ENCODE peak calls at places on chromosomes 1 and 21, in seven cellular contexts. J is cardiac fibroblast, I is NCI-H2029, V is mucosa of descending colon, R is RWPE1, Z is occipital lobe, X is iris pigment epithelial cell. H is an unnamed sample.

GRCh38 chr1:51850420-51851297 is 27.9 kb downstream of the NRDC start:
- DNase-seq in X (no peak), I (no peak), J (no peak), V (no peak), Z (no peak), R (no peak), H (peak)

GRCh38 chr1:241269116-241269515 is 87.9 kb downstream of the RGS7 start:
- DNase-seq in Z (peak), X (no peak), I (no peak), R (no peak), V (no peak), J (no peak), H (no peak)

GRCh38 chr21:45590726-45591618 is 48.7 kb upstream of the SLC19A1 start:
- DNase-seq in Z (no peak), R (peak), X (no peak), J (no peak), I (no peak), V (peak), H (no peak)

GRCh38 chr1:169161512-169162194 is 55.2 kb downstream of the ATP1B1 start:
- DNase-seq in V (no peak), R (peak), X (peak), I (no peak), Z (no peak), J (peak), H (no peak)

GRCh38 chr1:2875677-2876531 is 74.4 kb upstream of the TTC34 start:
- DNase-seq in X (peak), Z (no peak), V (peak), J (no peak), I (no peak), R (no peak), H (no peak)

GRCh38 chr1:193905288-193906085 is 719.1 kb upstream of the B3GALT2 start:
- DNase-seq in X (peak), R (no peak), I (no peak), V (no peak), Z (no peak), J (peak), H (no peak)

GRCh38 chr1:208115924-208116614 is 128.1 kb downstream of the PLXNA2 start:
- DNase-seq in R (no peak), Z (no peak), V (no peak), J (no peak), I (no peak), X (peak), H (no peak)

GRCh38 chr1:206608108-206608698 is 4.1 kb downstream of the EIF2D start:
- DNase-seq in R (no peak), X (peak), I (no peak), J (peak), Z (no peak), V (peak), H (no peak)

GRCh38 chr1:90711696-90712095 is 5.4 kb downstream of the BARHL2 start:
- DNase-seq in V (no peak), Z (no peak), X (no peak), I (no peak), J (no peak), R (no peak), H (no peak)

GRCh38 chr1:169106921-169107672 is 607 bp downstream of the ATP1B1 start:
- DNase-seq in R (no peak), X (peak), I (no peak), J (peak), V (peak), Z (no peak), H (no peak)

GRCh38 chr1:112614460-112615065 is 4.4 kb downstream of the ST7L start:
- DNase-seq in X (peak), V (peak), Z (no peak), I (no peak), R (no peak), J (peak), H (peak)

GRCh38 chr1:59139396-59139795 is 157.5 kb upstream of the FGGY start:
- DNase-seq in J (no peak), I (peak), X (no peak), V (no peak), Z (no peak), R (peak), H (no peak)

GRCh38 chr1:67997746-67998145 is 52.7 kb downstream of the DIRAS3 start:
- DNase-seq in R (no peak), X (no peak), V (no peak), Z (no peak), J (no peak), I (no peak), H (no peak)

GRCh38 chr1:14571810-14572767 is 26.4 kb upstream of the KAZN start:
- DNase-seq in I (peak), R (no peak), X (no peak), Z (no peak), J (no peak), V (no peak), H (no peak)

GRCh38 chr1:196455697-196456096 is 152.5 kb downstream of the KCNT2 start:
- DNase-seq in X (no peak), V (no peak), R (no peak), Z (no peak), J (no peak), I (no peak), H (no peak)

GRCh38 chr1:9593492-9594465 is 5.1 kb downstream of the TMEM201 start:
- DNase-seq in R (peak), J (peak), X (peak), V (peak), Z (no peak), I (peak), H (no peak)

GRCh38 chr1:91872560-91873081 is 13.3 kb downstream of the TGFBR3 start:
- DNase-seq in R (peak), X (peak), V (no peak), Z (no peak), J (no peak), I (no peak), H (no peak)

GRCh38 chr1:242454262-242455051 is 70.0 kb downstream of the PLD5 start:
- DNase-seq in V (peak), Z (no peak), X (peak), J (peak), R (peak), I (peak), H (peak)

GRCh38 chr1:42674214-42674613 is 8.0 kb upstream of the YBX1 start:
- DNase-seq in X (no peak), V (no peak), Z (no peak), R (no peak), I (no peak), J (peak), H (no peak)

GRCh38 chr1:19437911-19438310 is 47.4 kb downstream of the CAPZB start:
- DNase-seq in V (peak), J (peak), R (no peak), I (no peak), Z (no peak), X (peak), H (no peak)

GRCh38 chr21:31030367-31031106 is 7.7 kb downstream of the KRTAP19-8 start:
- DNase-seq in J (no peak), V (no peak), R (no peak), I (no peak), X (no peak), Z (no peak), H (no peak)

GRCh38 chr1:26203642-26204318 is 13.4 kb downstream of the CATSPER4 start:
- DNase-seq in X (no peak), Z (no peak), J (no peak), V (no peak), I (no peak), R (no peak), H (no peak)

GRCh38 chr1:87805661-87806376 is 477.1 kb downstream of the LMO4 start:
- DNase-seq in X (peak), V (no peak), R (peak), Z (no peak), J (peak), I (no peak), H (no peak)

GRCh38 chr1:207925210-207925609 is 14.3 kb upstream of the CD34 start:
- DNase-seq in Z (no peak), R (no peak), I (peak), J (peak), V (no peak), X (no peak), H (peak)

GRCh38 chr1:63323866-63324778 is 1.8 kb downstream of the FOXD3 start:
- DNase-seq in Z (no peak), R (no peak), X (no peak), I (peak), J (no peak), V (no peak), H (no peak)

GRCh38 chr1:111513410-111514020 is 10.1 kb upstream of the ADORA3 start:
- DNase-seq in Z (peak), V (no peak), R (no peak), J (no peak), X (no peak), I (no peak), H (no peak)

GRCh38 chr1:186498695-186499389 is 37.9 kb upstream of the PDC start:
- DNase-seq in R (peak), X (peak), V (no peak), I (no peak), Z (no peak), J (peak), H (no peak)

GRCh38 chr21:46124083-46124925 is 26.4 kb downstream of the COL6A2 start:
- DNase-seq in V (no peak), Z (no peak), R (no peak), X (no peak), I (no peak), J (no peak), H (no peak)

GRCh38 chr1:70764747-70765146 is 282.9 kb downstream of the PTGER3 start:
- DNase-seq in X (no peak), I (no peak), Z (no peak), V (no peak), R (no peak), J (no peak), H (no peak)

GRCh38 chr1:11501491-11501897 is 22.5 kb downstream of the DISP3 start:
- DNase-seq in J (no peak), V (no peak), I (no peak), Z (peak), R (no peak), X (no peak), H (no peak)

GRCh38 chr1:37845781-37846180 is 13.6 kb downstream of the MTF1 start:
- DNase-seq in Z (no peak), I (no peak), V (no peak), X (peak), R (no peak), J (peak), H (no peak)